ENCODE peak calls at places on chromosomes 11 and 22, in five cellular contexts. Q is OCI-LY7, W is HCT116, X is MM.1S, V is PC-3. C is an unnamed sample.

GRCh38 chr11:88308576-88308975 is 29.0 kb downstream of the CTSC start:
- DNase-seq in W (no peak), Q (no peak), V (no peak), X (no peak), C (no peak)

GRCh38 chr11:122863704-122864326 is 18.7 kb upstream of the JHY start:
- DNase-seq in W (peak), Q (peak), X (peak), V (peak), C (peak)

GRCh38 chr11:125357551-125357950 is 138.5 kb downstream of the FEZ1 start:
- DNase-seq in V (no peak), W (no peak), Q (no peak), X (no peak), C (no peak)

GRCh38 chr22:37961062-37961461 is 7.6 kb downstream of the POLR2F start:
- DNase-seq in V (no peak), W (no peak), Q (no peak), X (no peak), C (no peak)

GRCh38 chr11:32231909-32232493 is 141.1 kb downstream of the RCN1 start:
- DNase-seq in X (peak), W (peak), V (peak), Q (peak), C (peak)

GRCh38 chr11:122126024-122126678 is 10.1 kb upstream of the BLID start:
- DNase-seq in X (no peak), W (no peak), V (no peak), Q (no peak), C (no peak)

GRCh38 chr11:125464671-125465070 is 31.4 kb downstream of the FEZ1 start:
- DNase-seq in Q (no peak), X (no peak), W (no peak), V (no peak), C (no peak)

GRCh38 chr11:31652528-31652927 is 143.0 kb downstream of the ELP4 start:
- DNase-seq in X (peak), V (no peak), W (no peak), Q (no peak), C (no peak)

GRCh38 chr11:89503422-89503821 is 12.2 kb upstream of the NOX4 start:
- DNase-seq in X (no peak), V (no peak), W (no peak), Q (no peak), C (no peak)
- TF ChIP-seq EZH2phosphoT487 in X (no peak), V (no peak), W (no peak), Q (no peak), C (no peak)

DNA sequence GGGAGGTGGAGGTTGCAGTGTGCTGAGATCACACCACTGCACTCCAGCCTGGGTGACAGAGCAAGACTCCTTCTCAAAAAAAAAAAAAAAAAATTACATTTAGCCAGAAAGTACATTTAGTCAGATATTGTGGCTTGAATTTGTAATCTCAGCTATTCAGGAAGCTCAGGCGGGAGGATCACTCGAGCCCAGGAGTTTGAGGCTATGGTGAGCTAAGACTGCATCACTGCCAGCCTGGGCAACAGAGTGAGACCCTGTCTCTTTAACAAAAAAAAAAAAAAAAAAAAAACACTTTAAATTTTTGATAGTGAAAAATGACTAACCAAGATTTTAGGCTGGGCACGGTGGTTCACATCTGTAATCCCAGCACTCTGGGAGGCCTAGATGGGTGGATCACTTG is 27.3 kb downstream of the MRTFA start:
- DNase-seq in W (no peak), V (no peak), Q (no peak), X (no peak), C (no peak)
- TF ChIP-seq EZH2phosphoT487 in W (no peak), V (no peak), Q (no peak), X (no peak), C (no peak)

GRCh38 chr11:115284766-115285165 is 219.4 kb downstream of the CADM1 start:
- DNase-seq in V (no peak), X (no peak), W (no peak), Q (no peak), C (no peak)

GRCh38 chr11:115275045-115275444 is 229.2 kb downstream of the CADM1 start:
- DNase-seq in V (no peak), X (no peak), W (no peak), Q (no peak), C (no peak)

GRCh38 chr11:115276799-115277198 is 227.4 kb downstream of the CADM1 start:
- DNase-seq in X (no peak), W (no peak), Q (no peak), V (no peak), C (no peak)

GRCh38 chr11:115276182-115276581 is 228.0 kb downstream of the CADM1 start:
- DNase-seq in W (no peak), X (no peak), Q (no peak), V (no peak), C (no peak)

GRCh38 chr11:115279831-115280761 is 224.1 kb downstream of the CADM1 start:
- DNase-seq in Q (no peak), V (no peak), X (no peak), W (no peak), C (peak)
- TF ChIP-seq EZH2phosphoT487 in Q (no peak), V (no peak), X (no peak), W (no peak), C (no peak)

DNA sequence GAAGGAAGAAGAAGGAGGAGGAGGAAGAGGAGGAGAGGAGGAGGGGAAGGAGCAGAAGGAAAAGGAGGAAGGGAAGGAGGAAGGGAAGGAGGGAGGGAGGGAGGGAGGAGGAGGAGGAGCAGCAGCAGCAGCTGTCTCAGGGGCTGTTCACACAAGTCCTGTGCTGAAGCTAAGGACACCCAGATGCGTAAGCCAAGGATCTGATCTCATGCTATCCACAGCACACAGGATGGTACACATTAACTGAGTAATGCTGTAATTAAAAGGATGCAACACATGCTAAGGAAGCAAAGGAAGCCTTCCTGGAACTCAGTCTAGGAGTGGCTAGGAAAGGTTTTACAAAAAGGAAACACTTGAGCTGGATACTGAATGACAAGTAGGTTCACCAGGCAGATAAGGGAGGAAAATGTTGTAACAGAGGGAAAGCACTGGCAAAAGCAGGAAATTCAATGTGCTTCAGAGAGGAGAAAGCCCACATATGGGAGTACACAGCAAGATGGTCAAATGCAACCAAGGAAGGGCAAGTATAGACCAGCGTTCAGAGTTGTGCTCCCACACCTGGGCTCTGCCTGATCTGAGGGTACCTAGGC is 32.0 kb downstream of the TRIM66 start:
- DNase-seq in V (no peak), W (no peak), X (no peak), Q (no peak), C (no peak)
- TF ChIP-seq EZH2phosphoT487 in V (no peak), W (no peak), X (no peak), Q (no peak), C (no peak)

GRCh38 chr11:83815736-83816135 is 529.6 kb upstream of the CCDC90B start:
- DNase-seq in Q (no peak), W (no peak), V (no peak), X (no peak), C (no peak)

GRCh38 chr11:83813296-83813695 is 527.1 kb upstream of the CCDC90B start:
- DNase-seq in W (no peak), X (no peak), Q (no peak), V (no peak), C (no peak)

GRCh38 chr11:83819936-83820549 is 533.9 kb upstream of the CCDC90B start:
- DNase-seq in V (peak), Q (peak), X (peak), W (peak), C (peak)

GRCh38 chr11:83816572-83817187 is 530.5 kb upstream of the CCDC90B start:
- DNase-seq in W (no peak), V (peak), X (peak), Q (peak), C (peak)

GRCh38 chr11:83818349-83818748 is 532.2 kb upstream of the CCDC90B start:
- DNase-seq in W (no peak), V (peak), Q (no peak), X (no peak), C (no peak)
- TF ChIP-seq EZH2phosphoT487 in W (no peak), V (no peak), Q (no peak), X (no peak), C (no peak)

GRCh38 chr11:119618208-119618909 is 110.6 kb downstream of the NECTIN1 start:
- DNase-seq in Q (no peak), W (no peak), X (no peak), V (no peak), C (no peak)
- TF ChIP-seq EZH2phosphoT487 in Q (no peak), W (no peak), X (no peak), V (no peak), C (no peak)

C was measured in hepatocyte.